ENCODE peak calls at places on chromosomes 6 and 20, in eight cellular contexts. O, B, E, Z, M, G, W and P are unnamed samples.

GRCh38 chr20:15916623-15917022 is 656.6 kb downstream of the KIF16B start:
- DNase-seq in O (no peak), B (no peak), E (no peak), Z (no peak), M (no peak), G (no peak), W (no peak), P (peak; percentile 12)

GRCh38 chr6:115467726-115468125 is 593.0 kb downstream of the FRK start:
- DNase-seq in O (no peak), B (no peak), E (no peak), Z (no peak), M (no peak), G (no peak), W (no peak), P (no peak)

GRCh38 chr6:106165885-106166485 is 79.8 kb downstream of the PRDM1 start:
- DNase-seq in O (no peak), B (peak; percentile 43), E (no peak), Z (peak; percentile 81), M (no peak), G (no peak), W (no peak), P (no peak)

GRCh38 chr6:42392871-42393270 is 58.9 kb downstream of the TRERF1 start:
- DNase-seq in O (no peak), B (no peak), E (no peak), Z (no peak), M (no peak), G (no peak), W (peak; percentile 18), P (no peak)

GRCh38 chr6:53287336-53288225 is 61.2 kb downstream of the ELOVL5 start:
- DNase-seq in O (no peak), B (no peak), E (peak; percentile 60), Z (no peak), M (no peak), G (peak; percentile 18), W (no peak), P (no peak)

GRCh38 chr6:34315780-34316179 is 67.0 kb upstream of the SMIM29 start:
- DNase-seq in O (no peak), B (no peak), E (no peak), Z (no peak), M (peak; percentile 51), G (no peak), W (no peak), P (no peak)

GRCh38 chr6:45644720-45645119 is 267.0 kb upstream of the SUPT3H start:
- DNase-seq in O (no peak), B (no peak), E (no peak), Z (no peak), M (no peak), G (no peak), W (no peak), P (no peak)

GRCh38 chr6:67393356-67393755 is 1241.7 kb upstream of the ADGRB3 start:
- DNase-seq in O (no peak), B (no peak), E (no peak), Z (peak; percentile 18), M (no peak), G (no peak), W (no peak), P (no peak)

GRCh38 chr6:44512868-44513641 is 125.5 kb downstream of the CDC5L start:
- DNase-seq in O (no peak), B (peak; percentile 35), E (no peak), Z (no peak), M (no peak), G (peak; percentile 33), W (no peak), P (peak; percentile 28)

GRCh38 chr20:8094415-8094818 is 37.6 kb upstream of the PLCB1 start:
- DNase-seq in O (peak; percentile 90), B (peak; percentile 56), E (peak; percentile 97), Z (peak; percentile 91), M (no peak), G (peak; percentile 8), W (no peak), P (peak; percentile 67)